ENCODE peak calls at places on chromosomes 1 and 21, in four cellular contexts. E is fibroblast of lung, H is astrocyte of the spinal cord, V is GM23338. P is an unnamed sample.

GRCh38 chr1:37133276-37134145 is 99.2 kb upstream of the GRIK3 start:
- DNase-seq in E (no peak), H (no peak), V (no peak), P (no peak)

GRCh38 chr1:37434292-37434907 is 40.0 kb upstream of the ZC3H12A start:
- DNase-seq in E (peak), V (peak), H (peak), P (peak)

GRCh38 chr21:41831453-41831831 is 47.7 kb downstream of the PRDM15 start:
- DNase-seq in H (no peak), V (no peak), E (no peak), P (no peak)

GRCh38 chr1:167533851-167534300 is 15.5 kb upstream of the CD247 start:
- DNase-seq in V (peak), E (peak), H (peak), P (peak)

GRCh38 chr1:235343726-235344125 is 15.4 kb downstream of the GGPS1 start:
- DNase-seq in E (no peak), H (no peak), V (no peak), P (no peak)

GRCh38 chr1:183139281-183139942 is 46.7 kb upstream of the LAMC2 start:
- DNase-seq in V (no peak), H (peak), E (peak), P (peak)

GRCh38 chr1:207826557-207827487 is 75.0 kb downstream of the CD46 start:
- DNase-seq in E (no peak), V (no peak), H (no peak), P (no peak)

GRCh38 chr1:167248707-167249642 is 28.3 kb downstream of the POU2F1 start:
- DNase-seq in V (no peak), E (no peak), H (no peak), P (no peak)

GRCh38 chr1:155504207-155504606 is 58.4 kb downstream of the ASH1L start:
- DNase-seq in V (peak), H (peak), E (peak), P (peak)

GRCh38 chr1:37922767-37923550 is 23.9 kb downstream of the INPP5B start:
- DNase-seq in V (no peak), H (no peak), E (no peak), P (no peak)

GRCh38 chr1:32888134-32888533 is 1.8 kb downstream of the HPCA start:
- DNase-seq in V (no peak), E (no peak), H (no peak), P (no peak)

GRCh38 chr1:32887623-32888022 is 1.3 kb downstream of the HPCA start:
- DNase-seq in H (no peak), E (no peak), V (no peak), P (no peak)

GRCh38 chr1:32886012-32886827 is at the start of gene HPCA:
- DNase-seq in H (peak), E (peak), V (peak), P (peak)

GRCh38 chr1:32885691-32886011 is 640 bp upstream of the HPCA start:
- DNase-seq in E (no peak), V (no peak), H (no peak), P (no peak)

DNA sequence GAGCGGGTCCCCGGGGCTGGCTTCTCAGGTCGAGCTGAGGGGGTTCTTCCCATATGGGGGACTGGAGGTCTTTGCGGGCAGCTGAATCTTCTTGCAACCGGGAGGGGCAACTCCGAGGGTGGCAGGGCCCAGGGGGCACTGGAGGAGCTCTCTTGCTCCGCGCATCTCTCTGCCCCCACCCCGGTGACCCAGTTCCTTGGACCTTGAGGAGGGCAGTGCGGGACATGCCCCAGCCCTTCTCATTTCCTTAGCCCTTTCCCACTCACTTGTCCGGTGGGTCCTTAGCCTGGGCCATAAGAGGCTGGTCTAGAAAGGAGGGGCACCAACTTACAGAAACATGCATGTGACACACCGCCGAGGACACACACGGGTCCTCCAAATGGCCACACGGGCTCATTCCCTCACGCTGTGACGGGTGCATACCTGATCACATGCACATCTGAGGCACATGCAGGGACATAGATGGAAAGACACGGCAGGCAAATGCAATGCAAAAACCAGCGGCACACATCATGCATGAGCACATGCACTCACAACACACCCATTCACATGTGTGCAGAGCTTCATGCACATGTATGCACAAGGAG is 630 bp downstream of the HPCA start:
- DNase-seq in H (no peak), E (no peak), V (no peak), P (no peak)
- TF ChIP-seq CTCF in H (no peak), E (no peak), V (no peak), P (no peak)

DNA sequence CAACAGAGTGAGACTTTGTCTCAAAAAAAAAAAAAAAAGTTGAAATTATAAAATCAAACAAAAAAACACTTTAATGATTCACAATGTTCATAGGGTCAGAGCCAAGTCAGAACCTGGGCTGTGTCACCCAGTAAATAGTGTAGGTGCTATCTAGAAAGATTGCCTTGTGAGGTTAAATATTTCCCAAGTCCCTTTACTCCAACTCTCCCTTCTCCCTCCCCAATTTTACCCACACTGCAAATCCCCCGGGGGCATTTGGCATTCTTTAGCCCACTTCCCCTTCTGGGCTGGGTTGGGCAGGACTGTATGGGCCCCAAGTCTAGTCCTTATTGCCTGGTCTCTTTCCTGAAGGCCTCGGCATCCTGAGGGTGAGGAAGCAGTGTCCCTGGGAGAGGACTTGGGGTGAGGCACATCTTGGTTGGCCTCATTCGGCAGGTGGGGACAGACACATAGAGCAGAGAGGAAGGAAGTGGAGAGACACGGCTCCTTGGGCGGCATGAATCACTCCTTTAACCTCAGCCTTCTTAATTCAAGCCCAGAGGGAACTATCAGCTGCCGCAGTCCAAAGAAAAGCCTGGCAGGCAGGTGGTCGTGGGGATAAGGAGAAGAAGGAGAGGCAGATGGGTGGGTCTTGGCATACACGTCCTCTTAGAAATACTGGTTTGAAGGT is 8.2 kb downstream of the ADORA1 start:
- DNase-seq in E (no peak), V (no peak), H (no peak), P (peak)
- H3K4me3 ChIP-seq in E (no peak), V (no peak), H (no peak), P (no peak)

GRCh38 chr1:6105218-6105679 is 59.6 kb downstream of the KCNAB2 start:
- DNase-seq in V (no peak), H (no peak), E (no peak), P (no peak)
- TF ChIP-seq CTCF in V (no peak), H (no peak), E (no peak), P (peak)

GRCh38 chr1:9590201-9590600 is 1.5 kb downstream of the TMEM201 start:
- DNase-seq in V (no peak), E (no peak), H (no peak), P (no peak)

GRCh38 chr1:9591669-9592509 is 3.2 kb downstream of the TMEM201 start:
- DNase-seq in V (peak), E (no peak), H (no peak), P (no peak)

GRCh38 chr1:9592510-9593075 is 3.9 kb downstream of the TMEM201 start:
- DNase-seq in H (no peak), E (no peak), V (no peak), P (no peak)

GRCh38 chr1:9589719-9590157 is 1.0 kb downstream of the TMEM201 start:
- DNase-seq in H (peak), V (no peak), E (peak), P (peak)

DNA sequence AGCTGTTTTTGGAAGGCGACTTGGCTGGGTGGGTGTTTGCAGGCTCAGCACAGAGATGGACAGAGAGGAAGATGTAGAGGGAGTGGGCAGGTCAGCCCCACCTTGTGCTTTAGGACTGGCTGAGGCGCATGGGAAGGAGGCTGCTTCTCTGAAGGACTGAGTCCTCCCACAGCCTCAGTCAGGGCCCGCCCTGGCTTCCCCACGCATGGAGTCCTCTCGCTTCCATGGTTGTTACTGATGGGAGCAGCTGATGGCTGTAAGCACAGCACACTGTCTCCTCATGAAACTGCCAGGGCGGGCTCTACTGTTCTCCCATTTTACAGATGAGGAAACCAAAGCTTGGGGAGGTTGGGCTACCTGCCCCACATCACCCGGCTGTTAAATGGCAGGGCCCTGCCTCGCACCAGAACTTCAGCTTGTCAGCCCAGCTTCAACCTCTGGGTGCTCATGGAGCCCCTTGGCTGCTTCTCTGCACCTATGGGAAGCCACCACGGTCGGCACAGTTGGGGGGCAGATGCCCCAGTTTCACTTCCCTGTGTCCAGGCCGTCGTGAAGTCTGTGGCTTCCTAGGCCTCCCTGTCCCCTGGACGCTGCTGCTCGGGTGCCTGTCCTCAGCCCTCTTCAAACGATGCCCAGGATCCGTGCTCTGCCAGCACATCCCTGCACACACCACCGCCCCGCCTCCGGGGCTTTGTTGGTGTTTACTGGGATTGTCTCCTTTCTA is 2.4 kb downstream of the TMEM201 start:
- DNase-seq in E (no peak), H (no peak), V (no peak), P (no peak)
- H3K4me3 ChIP-seq in E (no peak), H (no peak), V (no peak), P (no peak)

GRCh38 chr1:156586323-156586722 is 5.3 kb upstream of the NAXE start:
- DNase-seq in V (no peak), E (no peak), H (no peak), P (no peak)

GRCh38 chr1:156586892-156587477 is 4.6 kb upstream of the NAXE start:
- DNase-seq in E (no peak), V (no peak), H (no peak), P (peak)

GRCh38 chr1:156582388-156583022 is 3.0 kb downstream of the TTC24 start:
- DNase-seq in V (no peak), H (no peak), E (no peak), P (no peak)

GRCh38 chr1:156583821-156584622 is 4.5 kb downstream of the TTC24 start:
- DNase-seq in E (peak), H (peak), V (peak), P (peak)

GRCh38 chr1:156584813-156585212 is 5.3 kb downstream of the TTC24 start:
- DNase-seq in E (no peak), H (no peak), V (peak), P (no peak)
- TF ChIP-seq CTCF in E (no peak), H (peak), V (peak), P (no peak)

DNA sequence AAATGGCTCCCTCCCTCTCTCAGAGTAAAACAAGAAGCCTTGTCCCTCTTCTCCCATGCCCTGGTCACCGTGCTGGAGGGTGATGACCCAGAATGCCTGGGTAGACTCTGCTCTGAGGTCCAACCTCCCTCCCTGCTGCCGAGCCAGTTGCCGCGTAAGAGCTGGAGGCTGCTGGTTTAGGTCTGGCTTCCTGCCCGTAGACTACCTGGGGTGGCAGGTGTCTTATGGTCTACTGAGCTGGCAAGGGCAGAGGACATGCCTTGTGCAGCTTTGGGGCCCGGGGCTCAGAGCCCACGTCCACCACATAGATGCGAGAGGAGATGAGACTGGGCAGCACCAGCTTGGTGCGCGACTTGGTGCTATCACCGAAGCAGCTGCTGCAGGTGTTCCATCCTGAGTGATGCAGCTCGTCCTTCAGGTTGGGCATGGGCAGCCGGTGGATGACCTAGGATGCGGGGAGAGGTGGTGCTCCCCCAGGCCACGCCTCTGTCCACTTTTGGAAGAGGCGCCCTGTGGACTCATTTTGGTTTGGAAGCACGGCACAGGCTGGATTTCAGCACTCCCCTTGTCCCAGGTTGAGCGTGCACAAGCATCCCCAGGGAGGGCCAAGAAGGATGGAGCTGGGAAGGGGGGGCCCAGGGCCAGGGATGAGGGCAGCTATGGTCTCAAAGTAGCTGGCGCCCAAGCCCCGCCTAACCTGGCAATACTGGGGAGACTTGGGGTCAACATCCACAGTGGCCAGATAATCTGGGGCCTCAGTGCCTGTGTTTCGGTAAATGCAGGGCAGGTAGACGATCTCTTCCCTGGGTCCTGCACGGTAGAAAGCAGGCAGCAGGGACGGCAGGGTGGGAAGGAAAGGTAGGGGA is 3.5 kb downstream of the SELENBP1 start:
- DNase-seq in E (no peak), V (no peak), H (no peak), P (no peak)
- H3K4me3 ChIP-seq in E (no peak), V (no peak), H (no peak), P (no peak)

DNA sequence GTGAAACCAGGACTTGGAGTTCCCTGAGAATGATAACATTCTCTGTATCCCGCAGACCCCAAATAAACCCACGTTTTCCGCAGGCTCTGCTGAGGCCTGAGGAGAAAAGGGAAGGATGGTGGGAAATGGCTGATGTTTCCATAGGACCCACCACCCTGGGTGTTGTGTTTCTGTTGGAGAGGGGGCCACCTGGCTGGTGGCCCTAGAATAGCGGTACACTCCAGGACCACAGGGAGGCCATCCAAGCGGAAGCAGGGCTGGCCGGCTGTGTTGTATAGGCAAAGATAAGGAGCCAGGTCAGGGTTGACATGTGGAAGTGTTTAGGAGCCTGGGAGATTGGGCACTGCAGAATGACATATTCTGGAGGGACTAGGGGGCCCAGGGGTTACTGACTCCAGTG is 77.5 kb downstream of the FOXD2 start:
- DNase-seq in H (no peak), V (no peak), E (no peak), P (no peak)
- TF ChIP-seq CTCF in H (no peak), V (no peak), E (no peak), P (no peak)